ENCODE peak calls at places on chromosome 11, in five cellular contexts. One of them, this sample, is unnamed. For H3K4me1, the result is how much of the 10 kb centered on the place peaks cover.

GRCh38 chr11:60974726-60975125 is 3.2 kb downstream of the CD6 start:
- DNase-seq in neuronal stem cell: no peak
- DNase-seq in fibroblast of lung: no peak
- DNase-seq in MM.1S: no peak
- DNase-seq in colonic mucosa: no peak
- DNase-seq in this sample: no peak

GRCh38 chr11:62143727-62144126 is 19.9 kb downstream of the INCENP start:
- DNase-seq in neuronal stem cell: no peak
- DNase-seq in fibroblast of lung: no peak
- DNase-seq in MM.1S: no peak
- DNase-seq in colonic mucosa: peak
- DNase-seq in this sample: no peak

GRCh38 chr11:64745523-64746328 is 1.8 kb upstream of the RASGRP2 start:
- DNase-seq in neuronal stem cell: peak
- DNase-seq in fibroblast of lung: peak
- DNase-seq in MM.1S: no peak
- DNase-seq in colonic mucosa: peak
- DNase-seq in this sample: peak

GRCh38 chr11:76742912-76743311 is 40.2 kb upstream of the TSKU start:
- DNase-seq in neuronal stem cell: no peak
- DNase-seq in fibroblast of lung: peak
- DNase-seq in MM.1S: no peak
- DNase-seq in colonic mucosa: no peak
- DNase-seq in this sample: peak

GRCh38 chr11:44519989-44520737 is 45.3 kb upstream of the CD82 start:
- DNase-seq in neuronal stem cell: no peak
- DNase-seq in fibroblast of lung: no peak
- DNase-seq in MM.1S: no peak
- DNase-seq in colonic mucosa: no peak
- DNase-seq in this sample: no peak

GRCh38 chr11:71086687-71087258 is 165.6 kb downstream of the SHANK2 start:
- DNase-seq in neuronal stem cell: peak
- DNase-seq in fibroblast of lung: no peak
- DNase-seq in MM.1S: no peak
- DNase-seq in colonic mucosa: peak
- DNase-seq in this sample: peak

GRCh38 chr11:1754376-1755150 is 4.2 kb upstream of the IFITM10 start:
- DNase-seq in neuronal stem cell: no peak
- DNase-seq in fibroblast of lung: no peak
- DNase-seq in MM.1S: no peak
- DNase-seq in colonic mucosa: no peak
- DNase-seq in this sample: no peak

GRCh38 chr11:118010738-118011461 is 24.7 kb downstream of the IL10RA start:
- DNase-seq in neuronal stem cell: no peak
- DNase-seq in fibroblast of lung: no peak
- DNase-seq in MM.1S: peak
- DNase-seq in colonic mucosa: peak
- DNase-seq in this sample: no peak

GRCh38 chr11:77142091-77142975 is 14.3 kb downstream of the MYO7A start:
- DNase-seq in neuronal stem cell: no peak
- DNase-seq in fibroblast of lung: no peak
- DNase-seq in MM.1S: no peak
- DNase-seq in colonic mucosa: no peak
- DNase-seq in this sample: no peak

GRCh38 chr11:62427630-62428233 is 8.9 kb downstream of the SCGB1A1 start:
- DNase-seq in neuronal stem cell: no peak
- DNase-seq in fibroblast of lung: peak
- DNase-seq in MM.1S: no peak
- DNase-seq in colonic mucosa: no peak
- DNase-seq in this sample: peak

GRCh38 chr11:114259124-114259526 is 37.1 kb upstream of the NNMT start:
- DNase-seq in neuronal stem cell: no peak
- DNase-seq in fibroblast of lung: no peak
- DNase-seq in MM.1S: no peak
- DNase-seq in colonic mucosa: no peak
- DNase-seq in this sample: no peak

GRCh38 chr11:76236092-76237026 is 30.1 kb upstream of the WNT11 start:
- DNase-seq in neuronal stem cell: no peak
- DNase-seq in fibroblast of lung: peak
- DNase-seq in MM.1S: peak
- DNase-seq in colonic mucosa: no peak
- DNase-seq in this sample: peak

GRCh38 chr11:11095971-11096370 is 238.1 kb upstream of the ZBED5 start:
- DNase-seq in neuronal stem cell: no peak
- DNase-seq in fibroblast of lung: no peak
- DNase-seq in MM.1S: no peak
- DNase-seq in colonic mucosa: no peak
- DNase-seq in this sample: no peak

GRCh38 chr11:4044971-4045646 is 49.5 kb upstream of the RRM1 start:
- DNase-seq in neuronal stem cell: no peak
- DNase-seq in fibroblast of lung: no peak
- DNase-seq in MM.1S: no peak
- DNase-seq in colonic mucosa: no peak
- DNase-seq in this sample: no peak

GRCh38 chr11:73468590-73469161 is 92.5 kb downstream of the RELT start:
- DNase-seq in neuronal stem cell: no peak
- DNase-seq in fibroblast of lung: no peak
- DNase-seq in MM.1S: no peak
- DNase-seq in colonic mucosa: no peak
- DNase-seq in this sample: no peak

GRCh38 chr11:129460714-129461113 is 85.1 kb downstream of the BARX2 start:
- DNase-seq in neuronal stem cell: no peak
- DNase-seq in fibroblast of lung: no peak
- DNase-seq in MM.1S: no peak
- DNase-seq in colonic mucosa: no peak
- DNase-seq in this sample: no peak

GRCh38 chr11:44741976-44742375 is 15.2 kb downstream of the TSPAN18 start:
- DNase-seq in neuronal stem cell: no peak
- DNase-seq in fibroblast of lung: no peak
- DNase-seq in MM.1S: no peak
- DNase-seq in colonic mucosa: no peak
- DNase-seq in this sample: no peak

GRCh38 chr11:5522308-5522707 is 5.8 kb upstream of the UBQLNL start:
- DNase-seq in neuronal stem cell: no peak
- DNase-seq in fibroblast of lung: no peak
- DNase-seq in MM.1S: no peak
- DNase-seq in colonic mucosa: no peak
- DNase-seq in this sample: no peak

GRCh38 chr11:87355614-87356013 is 317.9 kb downstream of the TMEM135 start:
- DNase-seq in neuronal stem cell: no peak
- DNase-seq in fibroblast of lung: no peak
- DNase-seq in MM.1S: peak
- DNase-seq in colonic mucosa: no peak
- DNase-seq in this sample: no peak

GRCh38 chr11:87359401-87359800 is 321.7 kb downstream of the TMEM135 start:
- DNase-seq in neuronal stem cell: no peak
- DNase-seq in fibroblast of lung: no peak
- DNase-seq in MM.1S: peak
- DNase-seq in colonic mucosa: no peak
- DNase-seq in this sample: no peak

GRCh38 chr11:87361891-87362290 is 324.2 kb downstream of the TMEM135 start:
- DNase-seq in neuronal stem cell: no peak
- DNase-seq in fibroblast of lung: no peak
- DNase-seq in MM.1S: no peak
- DNase-seq in colonic mucosa: no peak
- DNase-seq in this sample: no peak

GRCh38 chr11:87356428-87356827 is 318.7 kb downstream of the TMEM135 start:
- DNase-seq in neuronal stem cell: no peak
- DNase-seq in fibroblast of lung: no peak
- DNase-seq in MM.1S: peak
- DNase-seq in colonic mucosa: peak
- DNase-seq in this sample: no peak

GRCh38 chr11:87358461-87358860 is 320.7 kb downstream of the TMEM135 start:
- DNase-seq in neuronal stem cell: no peak
- DNase-seq in fibroblast of lung: no peak
- DNase-seq in MM.1S: peak
- DNase-seq in colonic mucosa: no peak
- DNase-seq in this sample: no peak
- H3K4me1 ChIP-seq in neuronal stem cell: under half
- H3K4me1 ChIP-seq in fibroblast of lung: under half
- H3K4me1 ChIP-seq in MM.1S: half or more
- H3K4me1 ChIP-seq in colonic mucosa: under half
- H3K4me1 ChIP-seq in this sample: under half

DNA sequence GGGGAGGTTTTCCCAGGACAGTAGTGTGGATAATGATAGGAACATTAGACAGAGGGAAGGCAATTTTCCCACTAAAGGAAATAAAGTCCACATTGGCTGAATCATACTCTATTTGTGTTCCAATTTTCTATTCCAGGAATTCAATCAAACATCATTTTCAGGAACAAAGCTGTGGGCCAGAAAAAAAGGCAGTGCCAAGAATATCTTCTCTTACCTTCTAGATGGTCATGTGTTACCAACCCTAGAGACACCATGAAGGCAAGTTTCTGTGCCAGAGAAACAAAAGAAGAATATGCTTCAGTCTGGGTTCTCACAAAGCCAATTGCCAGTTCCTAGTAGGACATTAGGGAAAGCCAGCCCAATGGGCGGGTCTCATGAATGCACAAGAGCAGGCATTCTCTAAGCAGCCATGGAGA is 27.5 kb downstream of the LARGE2 start:
- DNase-seq in neuronal stem cell: no peak
- DNase-seq in fibroblast of lung: peak
- DNase-seq in MM.1S: no peak
- DNase-seq in colonic mucosa: no peak
- DNase-seq in this sample: no peak
- H3K9ac ChIP-seq in neuronal stem cell: no peak
- H3K9ac ChIP-seq in fibroblast of lung: no peak
- H3K9ac ChIP-seq in MM.1S: no peak
- H3K9ac ChIP-seq in colonic mucosa: no peak
- H3K9ac ChIP-seq in this sample: no peak

GRCh38 chr11:124758355-124759267 is 3.5 kb downstream of the ESAM start:
- DNase-seq in neuronal stem cell: no peak
- DNase-seq in fibroblast of lung: peak
- DNase-seq in MM.1S: peak
- DNase-seq in colonic mucosa: peak
- DNase-seq in this sample: peak

GRCh38 chr11:124760205-124760652 is 1.9 kb downstream of the ESAM start:
- DNase-seq in neuronal stem cell: no peak
- DNase-seq in fibroblast of lung: no peak
- DNase-seq in MM.1S: peak
- DNase-seq in colonic mucosa: no peak
- DNase-seq in this sample: no peak

GRCh38 chr11:124761301-124762021 is 629 bp downstream of the ESAM start:
- DNase-seq in neuronal stem cell: no peak
- DNase-seq in fibroblast of lung: no peak
- DNase-seq in MM.1S: no peak
- DNase-seq in colonic mucosa: no peak
- DNase-seq in this sample: no peak

GRCh38 chr11:124760806-124761205 is 1.3 kb downstream of the ESAM start:
- DNase-seq in neuronal stem cell: no peak
- DNase-seq in fibroblast of lung: no peak
- DNase-seq in MM.1S: no peak
- DNase-seq in colonic mucosa: no peak
- DNase-seq in this sample: no peak

DNA sequence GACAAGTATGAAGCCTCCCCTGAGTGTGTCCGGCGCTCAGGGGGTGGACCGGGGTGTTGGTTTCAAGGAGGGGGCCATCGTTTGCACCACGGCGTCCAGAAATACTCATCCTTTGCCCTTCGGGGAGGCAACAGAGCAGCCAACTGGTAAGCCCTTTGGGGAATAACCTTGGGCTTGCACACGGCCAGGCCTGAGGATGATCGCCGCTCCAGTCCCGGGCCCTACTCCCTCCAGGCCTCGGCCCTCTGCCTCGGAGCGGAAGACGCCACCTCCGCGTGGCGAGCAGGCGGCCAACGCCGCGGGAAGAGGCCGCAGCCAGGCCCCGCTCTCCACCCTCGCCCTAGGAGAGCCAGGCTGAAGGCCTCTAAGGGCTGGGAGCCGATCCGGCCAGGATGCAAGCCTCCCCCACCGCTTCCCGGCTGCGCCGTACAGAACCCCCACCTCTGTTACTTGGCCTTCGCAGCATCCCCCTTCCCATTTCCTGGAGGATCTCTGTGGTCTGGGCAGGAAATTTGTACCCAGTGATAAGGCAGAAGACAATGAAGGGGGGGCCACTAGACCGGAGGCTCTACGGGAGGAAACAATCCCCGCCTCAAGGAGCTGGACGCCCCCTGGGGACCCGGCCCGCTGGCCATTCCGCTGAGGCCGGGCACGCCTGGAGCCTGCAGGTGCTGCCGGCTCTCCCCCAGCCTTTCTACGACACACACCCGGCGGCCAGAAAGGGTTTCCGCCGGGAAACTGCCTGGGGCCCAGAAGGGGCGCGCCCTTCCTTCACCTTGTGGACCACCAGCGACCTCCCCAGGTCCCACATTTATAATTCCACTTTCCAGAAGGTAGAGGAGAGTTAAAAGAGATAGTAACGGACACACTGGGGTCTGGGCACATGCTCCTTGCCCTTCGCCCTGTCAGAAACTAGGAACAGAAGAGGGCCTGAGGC is 2.6 kb downstream of the ESAM start:
- DNase-seq in neuronal stem cell: no peak
- DNase-seq in fibroblast of lung: no peak
- DNase-seq in MM.1S: no peak
- DNase-seq in colonic mucosa: no peak
- DNase-seq in this sample: no peak
- H3K4me1 ChIP-seq in neuronal stem cell: under half
- H3K4me1 ChIP-seq in fibroblast of lung: under half
- H3K4me1 ChIP-seq in MM.1S: under half
- H3K4me1 ChIP-seq in colonic mucosa: under half
- H3K4me1 ChIP-seq in this sample: under half

GRCh38 chr11:32439488-32440210 is 4.3 kb upstream of the WT1 start:
- DNase-seq in neuronal stem cell: no peak
- DNase-seq in fibroblast of lung: no peak
- DNase-seq in MM.1S: no peak
- DNase-seq in colonic mucosa: no peak
- DNase-seq in this sample: no peak

GRCh38 chr11:32438346-32438882 is 3.1 kb upstream of the WT1 start:
- DNase-seq in neuronal stem cell: no peak
- DNase-seq in fibroblast of lung: no peak
- DNase-seq in MM.1S: no peak
- DNase-seq in colonic mucosa: no peak
- DNase-seq in this sample: no peak

GRCh38 chr11:32440372-32440888 is 5.1 kb upstream of the WT1 start:
- DNase-seq in neuronal stem cell: no peak
- DNase-seq in fibroblast of lung: no peak
- DNase-seq in MM.1S: no peak
- DNase-seq in colonic mucosa: no peak
- DNase-seq in this sample: no peak

GRCh38 chr11:32437406-32438345 is 2.3 kb upstream of the WT1 start:
- DNase-seq in neuronal stem cell: no peak
- DNase-seq in fibroblast of lung: no peak
- DNase-seq in MM.1S: no peak
- DNase-seq in colonic mucosa: no peak
- DNase-seq in this sample: no peak

DNA sequence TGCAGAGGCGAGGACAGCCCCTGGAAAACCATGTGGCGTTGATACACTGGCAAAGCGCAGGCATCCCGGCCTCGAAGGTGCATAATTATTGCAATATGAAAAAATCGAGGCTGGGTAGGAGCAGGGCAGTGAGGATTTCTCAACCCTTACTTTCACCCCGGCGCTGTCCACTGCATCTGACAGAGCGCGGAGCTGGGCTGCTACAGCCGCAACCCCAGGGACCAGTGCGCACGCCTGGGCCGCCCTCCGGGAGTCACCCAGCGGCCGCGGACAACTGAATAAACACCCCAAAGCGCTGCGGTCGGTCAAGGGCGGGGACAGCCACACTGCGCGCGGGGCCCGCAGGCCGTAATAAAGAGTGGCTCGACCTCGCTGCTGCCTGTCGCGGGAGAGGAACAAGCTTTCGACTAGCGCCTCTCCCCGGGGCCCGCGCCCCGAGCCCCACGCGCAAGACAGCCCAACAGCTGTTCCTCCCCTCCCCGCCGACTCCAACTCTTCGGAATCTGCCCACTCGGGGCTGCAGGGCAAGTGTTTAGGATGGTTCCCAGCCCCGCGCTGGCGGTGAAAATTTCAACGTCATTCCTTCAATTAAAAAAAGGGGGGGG is 3.6 kb upstream of the WT1 start:
- DNase-seq in neuronal stem cell: no peak
- DNase-seq in fibroblast of lung: no peak
- DNase-seq in MM.1S: no peak
- DNase-seq in colonic mucosa: no peak
- DNase-seq in this sample: no peak
- H3K9ac ChIP-seq in neuronal stem cell: no peak
- H3K9ac ChIP-seq in fibroblast of lung: no peak
- H3K9ac ChIP-seq in MM.1S: no peak
- H3K9ac ChIP-seq in colonic mucosa: no peak
- H3K9ac ChIP-seq in this sample: no peak